ENCODE peak calls at places on chromosomes 12 and 14, in seven cellular contexts. One of them, this sample, is unnamed.

GRCh38 chr12:8676651-8677050 is 14.0 kb upstream of the MFAP5 start:
- DNase-seq in AG04450: no peak
- DNase-seq in neuronal stem cell: no peak
- DNase-seq in heart right ventricle: no peak
- DNase-seq in substantia nigra: no peak
- DNase-seq in left ventricle myocardium inferior: no peak
- DNase-seq in effector memory CD4-positive, alpha-beta T cell: no peak
- DNase-seq in this sample: no peak

GRCh38 chr12:8612629-8613028 is at the start of gene AICDA:
- DNase-seq in AG04450: no peak
- DNase-seq in neuronal stem cell: no peak
- DNase-seq in heart right ventricle: no peak
- DNase-seq in substantia nigra: no peak
- DNase-seq in left ventricle myocardium inferior: no peak
- DNase-seq in effector memory CD4-positive, alpha-beta T cell: no peak
- DNase-seq in this sample: no peak

GRCh38 chr14:43005807-43006206 is 1399.1 kb downstream of the LRFN5 start:
- DNase-seq in AG04450: no peak
- DNase-seq in neuronal stem cell: no peak
- DNase-seq in heart right ventricle: no peak
- DNase-seq in substantia nigra: no peak
- DNase-seq in left ventricle myocardium inferior: no peak
- DNase-seq in effector memory CD4-positive, alpha-beta T cell: no peak
- DNase-seq in this sample: no peak

GRCh38 chr14:68141531-68142088 is 322.0 kb downstream of the RAD51B start:
- DNase-seq in AG04450: no peak
- DNase-seq in neuronal stem cell: no peak
- DNase-seq in heart right ventricle: no peak
- DNase-seq in substantia nigra: no peak
- DNase-seq in left ventricle myocardium inferior: no peak
- DNase-seq in effector memory CD4-positive, alpha-beta T cell: no peak
- DNase-seq in this sample: no peak

GRCh38 chr14:24785698-24786097 is 151.7 kb upstream of the GZMB start:
- DNase-seq in AG04450: no peak
- DNase-seq in neuronal stem cell: no peak
- DNase-seq in heart right ventricle: no peak
- DNase-seq in substantia nigra: no peak
- DNase-seq in left ventricle myocardium inferior: no peak
- DNase-seq in effector memory CD4-positive, alpha-beta T cell: no peak
- DNase-seq in this sample: no peak

GRCh38 chr14:48274826-48275225 is 599.4 kb upstream of the MDGA2 start:
- DNase-seq in AG04450: no peak
- DNase-seq in neuronal stem cell: no peak
- DNase-seq in heart right ventricle: no peak
- DNase-seq in substantia nigra: no peak
- DNase-seq in left ventricle myocardium inferior: no peak
- DNase-seq in effector memory CD4-positive, alpha-beta T cell: no peak
- DNase-seq in this sample: no peak

GRCh38 chr14:89493877-89494634 is 77.0 kb upstream of the FOXN3 start:
- DNase-seq in AG04450: no peak
- DNase-seq in neuronal stem cell: no peak
- DNase-seq in heart right ventricle: no peak
- DNase-seq in substantia nigra: no peak
- DNase-seq in left ventricle myocardium inferior: no peak
- DNase-seq in effector memory CD4-positive, alpha-beta T cell: no peak
- DNase-seq in this sample: no peak

GRCh38 chr12:53953831-53954693 is 641 bp upstream of the HOXC12 start:
- DNase-seq in AG04450: no peak
- DNase-seq in neuronal stem cell: no peak
- DNase-seq in heart right ventricle: no peak
- DNase-seq in substantia nigra: no peak
- DNase-seq in left ventricle myocardium inferior: no peak
- DNase-seq in effector memory CD4-positive, alpha-beta T cell: no peak
- DNase-seq in this sample: no peak

GRCh38 chr12:34591966-34592365 is 569.7 kb downstream of the ALG10 start:
- DNase-seq in AG04450: no peak
- DNase-seq in neuronal stem cell: no peak
- DNase-seq in heart right ventricle: no peak
- DNase-seq in substantia nigra: no peak
- DNase-seq in left ventricle myocardium inferior: no peak
- DNase-seq in effector memory CD4-positive, alpha-beta T cell: no peak
- DNase-seq in this sample: no peak

GRCh38 chr12:132095520-132096409 is 48.4 kb downstream of the DDX51 start:
- DNase-seq in AG04450: no peak
- DNase-seq in neuronal stem cell: no peak
- DNase-seq in heart right ventricle: no peak
- DNase-seq in substantia nigra: no peak
- DNase-seq in left ventricle myocardium inferior: no peak
- DNase-seq in effector memory CD4-positive, alpha-beta T cell: no peak
- DNase-seq in this sample: no peak

GRCh38 chr14:102262894-102263462 is 42.0 kb downstream of the MOK start:
- DNase-seq in AG04450: no peak
- DNase-seq in neuronal stem cell: peak; percentile 35
- DNase-seq in heart right ventricle: no peak
- DNase-seq in substantia nigra: peak; percentile 32
- DNase-seq in left ventricle myocardium inferior: no peak
- DNase-seq in effector memory CD4-positive, alpha-beta T cell: no peak
- DNase-seq in this sample: no peak

GRCh38 chr14:103243764-103244737 is 90.0 kb upstream of the EIF5 start:
- DNase-seq in AG04450: no peak
- DNase-seq in neuronal stem cell: no peak
- DNase-seq in heart right ventricle: no peak
- DNase-seq in substantia nigra: no peak
- DNase-seq in left ventricle myocardium inferior: no peak
- DNase-seq in effector memory CD4-positive, alpha-beta T cell: no peak
- DNase-seq in this sample: no peak

GRCh38 chr14:39472078-39472477 is 39.8 kb upstream of the FBXO33 start:
- DNase-seq in AG04450: no peak
- DNase-seq in neuronal stem cell: no peak
- DNase-seq in heart right ventricle: no peak
- DNase-seq in substantia nigra: no peak
- DNase-seq in left ventricle myocardium inferior: no peak
- DNase-seq in effector memory CD4-positive, alpha-beta T cell: no peak
- DNase-seq in this sample: no peak

GRCh38 chr12:119175115-119175514 is 3.6 kb upstream of the HSPB8 start:
- DNase-seq in AG04450: no peak
- DNase-seq in neuronal stem cell: no peak
- DNase-seq in heart right ventricle: no peak
- DNase-seq in substantia nigra: no peak
- DNase-seq in left ventricle myocardium inferior: no peak
- DNase-seq in effector memory CD4-positive, alpha-beta T cell: no peak
- DNase-seq in this sample: no peak

GRCh38 chr12:107395817-107396216 is 289.8 kb upstream of the PWP1 start:
- DNase-seq in AG04450: no peak
- DNase-seq in neuronal stem cell: no peak
- DNase-seq in heart right ventricle: no peak
- DNase-seq in substantia nigra: no peak
- DNase-seq in left ventricle myocardium inferior: no peak
- DNase-seq in effector memory CD4-positive, alpha-beta T cell: no peak
- DNase-seq in this sample: no peak

GRCh38 chr12:1812650-1813302 is 7.6 kb upstream of the LRTM2 start:
- DNase-seq in AG04450: no peak
- DNase-seq in neuronal stem cell: no peak
- DNase-seq in heart right ventricle: peak; percentile 28
- DNase-seq in substantia nigra: peak; percentile 29
- DNase-seq in left ventricle myocardium inferior: no peak
- DNase-seq in effector memory CD4-positive, alpha-beta T cell: no peak
- DNase-seq in this sample: no peak

GRCh38 chr14:68015356-68016242 is 196.0 kb downstream of the RAD51B start:
- DNase-seq in AG04450: no peak
- DNase-seq in neuronal stem cell: no peak
- DNase-seq in heart right ventricle: no peak
- DNase-seq in substantia nigra: no peak
- DNase-seq in left ventricle myocardium inferior: no peak
- DNase-seq in effector memory CD4-positive, alpha-beta T cell: no peak
- DNase-seq in this sample: no peak

GRCh38 chr14:24198845-24199524 is 3.7 kb upstream of the TM9SF1 start:
- DNase-seq in AG04450: no peak
- DNase-seq in neuronal stem cell: no peak
- DNase-seq in heart right ventricle: no peak
- DNase-seq in substantia nigra: no peak
- DNase-seq in left ventricle myocardium inferior: no peak
- DNase-seq in effector memory CD4-positive, alpha-beta T cell: no peak
- DNase-seq in this sample: no peak

GRCh38 chr12:30926243-30927209 is at the start of gene TSPAN11:
- DNase-seq in AG04450: no peak
- DNase-seq in neuronal stem cell: peak; percentile 80
- DNase-seq in heart right ventricle: peak; percentile 36
- DNase-seq in substantia nigra: peak; percentile 67
- DNase-seq in left ventricle myocardium inferior: peak; percentile 34
- DNase-seq in effector memory CD4-positive, alpha-beta T cell: no peak
- DNase-seq in this sample: no peak

GRCh38 chr12:44774815-44775411 is 101.2 kb downstream of the NELL2 start:
- DNase-seq in AG04450: no peak
- DNase-seq in neuronal stem cell: peak; percentile 45
- DNase-seq in heart right ventricle: no peak
- DNase-seq in substantia nigra: no peak
- DNase-seq in left ventricle myocardium inferior: no peak
- DNase-seq in effector memory CD4-positive, alpha-beta T cell: peak; percentile 31
- DNase-seq in this sample: peak; percentile 63

GRCh38 chr12:114405449-114406271 is at the start of gene TBX5:
- DNase-seq in AG04450: peak; percentile 73
- DNase-seq in neuronal stem cell: peak; percentile 42
- DNase-seq in heart right ventricle: peak; percentile 18
- DNase-seq in substantia nigra: no peak
- DNase-seq in left ventricle myocardium inferior: no peak
- DNase-seq in effector memory CD4-positive, alpha-beta T cell: no peak
- DNase-seq in this sample: no peak

GRCh38 chr12:93979189-93979588 is 169.2 kb upstream of the PLXNC1 start:
- DNase-seq in AG04450: no peak
- DNase-seq in neuronal stem cell: no peak
- DNase-seq in heart right ventricle: peak; percentile 19
- DNase-seq in substantia nigra: no peak
- DNase-seq in left ventricle myocardium inferior: no peak
- DNase-seq in effector memory CD4-positive, alpha-beta T cell: no peak
- DNase-seq in this sample: no peak

GRCh38 chr14:51715742-51716141 is 64.0 kb downstream of the FRMD6 start:
- DNase-seq in AG04450: no peak
- DNase-seq in neuronal stem cell: peak; percentile 26
- DNase-seq in heart right ventricle: no peak
- DNase-seq in substantia nigra: no peak
- DNase-seq in left ventricle myocardium inferior: no peak
- DNase-seq in effector memory CD4-positive, alpha-beta T cell: no peak
- DNase-seq in this sample: no peak
- H3K27ac ChIP-seq in AG04450: no peak overlapping the region
- H3K27ac ChIP-seq in neuronal stem cell: no peak overlapping the region
- H3K27ac ChIP-seq in heart right ventricle: no peak overlapping the region
- H3K27ac ChIP-seq in substantia nigra: no peak overlapping the region
- H3K27ac ChIP-seq in left ventricle myocardium inferior: no peak overlapping the region
- H3K27ac ChIP-seq in effector memory CD4-positive, alpha-beta T cell: no peak overlapping the region
- H3K27ac ChIP-seq in this sample: no peak overlapping the region

DNA sequence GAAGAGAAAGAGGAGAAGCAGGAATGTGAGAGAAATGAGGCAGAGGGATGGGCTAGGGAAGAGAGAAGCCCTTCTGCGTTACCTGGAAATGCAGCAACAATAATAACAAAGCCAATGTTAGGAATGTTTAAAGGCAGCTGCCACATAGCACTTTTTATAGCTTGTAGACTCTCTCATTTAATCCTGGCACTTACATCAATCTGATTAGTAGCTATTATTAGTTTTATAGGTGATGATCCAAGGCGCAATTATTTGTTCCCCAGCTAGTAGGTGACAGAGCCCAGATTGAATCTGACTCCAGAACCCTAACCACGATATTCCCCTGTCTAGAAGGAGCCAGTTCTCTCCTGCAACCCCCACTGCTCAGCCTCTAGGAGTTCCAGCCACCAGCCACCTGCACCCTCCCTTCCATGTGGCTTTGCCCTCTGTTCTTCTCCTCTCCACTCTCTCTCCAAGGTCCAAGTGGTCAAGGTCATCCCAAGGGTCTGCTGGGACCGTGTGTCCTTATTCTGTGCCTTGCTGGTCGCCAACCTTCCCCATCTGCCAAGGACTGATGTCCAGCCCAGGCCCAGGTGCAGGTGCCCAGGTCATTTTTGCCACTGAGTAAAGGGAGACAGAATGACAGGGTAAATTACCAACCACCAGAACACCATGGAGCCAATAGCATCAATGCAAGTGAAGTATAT is 29.4 kb upstream of the CIPC start:
- DNase-seq in AG04450: no peak
- DNase-seq in neuronal stem cell: no peak
- DNase-seq in heart right ventricle: no peak
- DNase-seq in substantia nigra: no peak
- DNase-seq in left ventricle myocardium inferior: no peak
- DNase-seq in effector memory CD4-positive, alpha-beta T cell: no peak
- DNase-seq in this sample: no peak
- H3K27ac ChIP-seq in AG04450: no peak overlapping the region
- H3K27ac ChIP-seq in neuronal stem cell: no peak overlapping the region
- H3K27ac ChIP-seq in heart right ventricle: no peak overlapping the region
- H3K27ac ChIP-seq in substantia nigra: no peak overlapping the region
- H3K27ac ChIP-seq in left ventricle myocardium inferior: peak overlapping the region; percentile 75
- H3K27ac ChIP-seq in effector memory CD4-positive, alpha-beta T cell: no peak overlapping the region
- H3K27ac ChIP-seq in this sample: no peak overlapping the region

GRCh38 chr12:51753980-51754675 is 94.4 kb downstream of the FIGNL2 start:
- DNase-seq in AG04450: no peak
- DNase-seq in neuronal stem cell: no peak
- DNase-seq in heart right ventricle: no peak
- DNase-seq in substantia nigra: no peak
- DNase-seq in left ventricle myocardium inferior: no peak
- DNase-seq in effector memory CD4-positive, alpha-beta T cell: no peak
- DNase-seq in this sample: no peak
- H3K27ac ChIP-seq in AG04450: no peak overlapping the region
- H3K27ac ChIP-seq in neuronal stem cell: no peak overlapping the region
- H3K27ac ChIP-seq in heart right ventricle: no peak overlapping the region
- H3K27ac ChIP-seq in substantia nigra: no peak overlapping the region
- H3K27ac ChIP-seq in left ventricle myocardium inferior: no peak overlapping the region
- H3K27ac ChIP-seq in effector memory CD4-positive, alpha-beta T cell: no peak overlapping the region
- H3K27ac ChIP-seq in this sample: no peak overlapping the region

GRCh38 chr14:21023817-21024667 is 819 bp downstream of the NDRG2 start:
- DNase-seq in AG04450: no peak
- DNase-seq in neuronal stem cell: no peak
- DNase-seq in heart right ventricle: no peak
- DNase-seq in substantia nigra: no peak
- DNase-seq in left ventricle myocardium inferior: no peak
- DNase-seq in effector memory CD4-positive, alpha-beta T cell: no peak
- DNase-seq in this sample: no peak

GRCh38 chr14:21026988-21027315 is 2.1 kb upstream of the NDRG2 start:
- DNase-seq in AG04450: no peak
- DNase-seq in neuronal stem cell: no peak
- DNase-seq in heart right ventricle: no peak
- DNase-seq in substantia nigra: no peak
- DNase-seq in left ventricle myocardium inferior: no peak
- DNase-seq in effector memory CD4-positive, alpha-beta T cell: no peak
- DNase-seq in this sample: no peak

GRCh38 chr14:21024668-21025373 is at the start of gene NDRG2:
- DNase-seq in AG04450: no peak
- DNase-seq in neuronal stem cell: peak; percentile 64
- DNase-seq in heart right ventricle: peak; percentile 87
- DNase-seq in substantia nigra: peak; percentile 87
- DNase-seq in left ventricle myocardium inferior: peak; percentile 89
- DNase-seq in effector memory CD4-positive, alpha-beta T cell: peak; percentile 72
- DNase-seq in this sample: peak; percentile 86

GRCh38 chr14:21025374-21026151 is 702 bp upstream of the NDRG2 start:
- DNase-seq in AG04450: no peak
- DNase-seq in neuronal stem cell: peak; percentile 31
- DNase-seq in heart right ventricle: peak; percentile 89
- DNase-seq in substantia nigra: peak; percentile 85
- DNase-seq in left ventricle myocardium inferior: peak; percentile 91
- DNase-seq in effector memory CD4-positive, alpha-beta T cell: no peak
- DNase-seq in this sample: no peak

GRCh38 chr14:21026251-21026987 is 1.6 kb upstream of the NDRG2 start:
- DNase-seq in AG04450: no peak
- DNase-seq in neuronal stem cell: no peak
- DNase-seq in heart right ventricle: no peak
- DNase-seq in substantia nigra: peak; percentile 84
- DNase-seq in left ventricle myocardium inferior: no peak
- DNase-seq in effector memory CD4-positive, alpha-beta T cell: no peak
- DNase-seq in this sample: no peak
- H3K27ac ChIP-seq in AG04450: no peak overlapping the region
- H3K27ac ChIP-seq in neuronal stem cell: no peak overlapping the region
- H3K27ac ChIP-seq in heart right ventricle: peak overlapping the region; percentile 97
- H3K27ac ChIP-seq in substantia nigra: peak overlapping the region; percentile 100
- H3K27ac ChIP-seq in left ventricle myocardium inferior: peak overlapping the region; percentile 99
- H3K27ac ChIP-seq in effector memory CD4-positive, alpha-beta T cell: no peak overlapping the region
- H3K27ac ChIP-seq in this sample: peak overlapping the region; percentile 29

This sample was measured in CD8-positive, alpha-beta memory T cell.